ENCODE peak calls at places on chromosomes 2 and 18, in eight cellular contexts. Z is T-helper 1 cell; A is tibial artery; Y is head of caudate nucleus; C is T-helper 9 cell; F is RCC 7860; J is RWPE1; R is activated CD4-positive, CD25-positive, alpha-beta regulatory T cell treated with anti-CD3 and anti-CD28 coated beads, Interleukin-2, amount 50 U/mL, for 72 hours. D is an unnamed sample.

GRCh38 chr2:157190151-157190550 is 67.4 kb upstream of the GALNT5 start:
- DNase-seq in C (no peak), J (peak), Y (no peak), F (peak), R (no peak), A (no peak), Z (no peak), D (peak)

GRCh38 chr2:241507430-241508239 is 749 bp downstream of the STK25 start:
- DNase-seq in J (peak), C (no peak), Y (peak), Z (peak), R (peak), A (peak), F (peak), D (no peak)

GRCh38 chr2:80292474-80292873 is 12.1 kb downstream of the LRRTM1 start:
- DNase-seq in Z (no peak), J (no peak), R (no peak), A (no peak), Y (no peak), C (no peak), F (no peak), D (no peak)

GRCh38 chr18:26425148-26425531 is 123.2 kb downstream of the KCTD1 start:
- DNase-seq in R (no peak), F (peak), J (no peak), Y (no peak), A (no peak), C (no peak), Z (no peak), D (peak)

GRCh38 chr2:219071189-219071816 is 10.6 kb upstream of the IHH start:
- DNase-seq in J (peak), R (no peak), Y (no peak), C (no peak), Z (no peak), A (no peak), F (no peak), D (no peak)

GRCh38 chr2:36333350-36334012 is 22.1 kb upstream of the CRIM1 start:
- DNase-seq in Z (no peak), A (no peak), C (no peak), F (no peak), J (no peak), Y (no peak), R (no peak), D (no peak)

GRCh38 chr2:45067859-45068642 is 58.8 kb upstream of the SIX2 start:
- DNase-seq in Z (no peak), J (no peak), A (no peak), C (no peak), F (no peak), Y (no peak), R (no peak), D (no peak)

GRCh38 chr2:173713904-173714555 is 251.1 kb downstream of the SP3 start:
- DNase-seq in R (no peak), Z (no peak), J (no peak), C (no peak), A (no peak), Y (no peak), F (no peak), D (no peak)

GRCh38 chr18:45083456-45083855 is 402.8 kb downstream of the SETBP1 start:
- DNase-seq in C (no peak), F (no peak), A (no peak), R (no peak), J (no peak), Y (no peak), Z (no peak), D (no peak)

GRCh38 chr2:233119806-233120205 is 59.7 kb downstream of the INPP5D start:
- DNase-seq in J (no peak), A (peak), Y (no peak), Z (no peak), R (no peak), C (no peak), F (no peak), D (no peak)

GRCh38 chr2:12807907-12808810 is 91.4 kb downstream of the TRIB2 start:
- DNase-seq in J (no peak), C (no peak), Y (no peak), A (no peak), R (no peak), F (no peak), Z (no peak), D (no peak)